ENCODE peak calls at places on chromosomes 5 and 9, in eight cellular contexts. V, C, Z, L, B, O, M and U are unnamed samples.

GRCh38 chr5:59367791-59368394 is 525.6 kb downstream of the PDE4D start:
- DNase-seq in C (peak), Z (peak), O (peak), V (peak), L (no peak), M (peak), B (peak), U (no peak)

GRCh38 chr5:123181394-123181801 is 92.4 kb downstream of the PRDM6 start:
- DNase-seq in M (no peak), B (no peak), V (no peak), C (no peak), L (no peak), O (no peak), Z (no peak), U (no peak)

GRCh38 chr5:107979272-107979671 is 308.5 kb upstream of the EFNA5 start:
- DNase-seq in L (no peak), B (no peak), Z (no peak), C (no peak), V (no peak), O (no peak), M (no peak), U (no peak)

GRCh38 chr9:96417051-96417586 is 1.1 kb downstream of the ZNF367 start:
- DNase-seq in O (no peak), B (peak), C (peak), V (peak), L (no peak), Z (peak), M (peak), U (peak)

GRCh38 chr9:16062542-16063240 is 509.8 kb downstream of the CCDC171 start:
- DNase-seq in Z (peak), C (no peak), L (peak), V (no peak), B (no peak), O (peak), M (no peak), U (no peak)

GRCh38 chr5:111689576-111689975 is 67.4 kb downstream of the NREP start:
- DNase-seq in Z (no peak), B (no peak), M (no peak), L (no peak), V (no peak), C (no peak), O (no peak), U (no peak)

GRCh38 chr5:168683247-168683926 is 104.2 kb upstream of the PANK3 start:
- DNase-seq in C (no peak), B (no peak), O (no peak), L (no peak), Z (no peak), V (no peak), M (no peak), U (no peak)

GRCh38 chr5:169691473-169691872 is 54.4 kb downstream of the DOCK2 start:
- DNase-seq in B (no peak), M (no peak), O (no peak), L (no peak), C (no peak), Z (no peak), V (no peak), U (no peak)

GRCh38 chr5:161230222-161230621 is 316.3 kb downstream of the GABRB2 start:
- DNase-seq in B (no peak), Z (no peak), M (no peak), L (peak), C (no peak), V (no peak), O (no peak), U (no peak)

GRCh38 chr9:95763006-95763405 is 112.5 kb upstream of the ERCC6L2 start:
- DNase-seq in Z (no peak), B (no peak), L (no peak), O (no peak), C (no peak), V (no peak), M (no peak), U (no peak)

GRCh38 chr9:37636511-37637474 is 14.0 kb upstream of the FRMPD1 start:
- DNase-seq in C (no peak), L (no peak), V (no peak), M (no peak), O (no peak), Z (no peak), B (no peak), U (no peak)

GRCh38 chr5:170132642-170133448 is 27.1 kb downstream of the FOXI1 start:
- DNase-seq in B (no peak), V (no peak), O (peak), M (no peak), C (no peak), Z (peak), L (no peak), U (no peak)

GRCh38 chr5:146079695-146080361 is 25.5 kb downstream of the PLAC8L1 start:
- DNase-seq in L (peak), C (peak), B (no peak), O (peak), M (no peak), Z (no peak), V (no peak), U (no peak)

GRCh38 chr9:81787747-81788632 is 98.6 kb upstream of the TLE1 start:
- DNase-seq in C (no peak), L (peak), M (no peak), O (peak), V (peak), Z (peak), B (no peak), U (no peak)

GRCh38 chr5:154112255-154112654 is 73.5 kb downstream of the MFAP3 start:
- DNase-seq in O (no peak), V (no peak), M (peak), L (no peak), B (no peak), C (no peak), Z (no peak), U (no peak)

GRCh38 chr9:113343732-113344231 is 3.7 kb upstream of the WDR31 start:
- DNase-seq in M (no peak), B (peak), O (peak), L (no peak), V (peak), C (peak), Z (no peak), U (no peak)

GRCh38 chr5:32690153-32690552 is 21.0 kb upstream of the NPR3 start:
- DNase-seq in Z (no peak), L (no peak), O (no peak), B (no peak), C (peak), V (no peak), M (no peak), U (no peak)

GRCh38 chr9:83582026-83582425 is 40.9 kb upstream of the IDNK start:
- DNase-seq in C (no peak), B (no peak), Z (no peak), L (no peak), M (no peak), V (no peak), O (peak), U (no peak)

GRCh38 chr9:93479726-93480125 is 26.3 kb upstream of the FAM120AOS start:
- DNase-seq in Z (no peak), L (no peak), V (no peak), B (no peak), O (no peak), M (no peak), C (no peak), U (no peak)

GRCh38 chr5:170623576-170624181 is 119.9 kb downstream of the KCNIP1 start:
- DNase-seq in O (no peak), C (peak), M (peak), B (no peak), Z (no peak), V (no peak), L (no peak), U (no peak)

GRCh38 chr5:132425009-132425937 is 55.8 kb downstream of the SLC22A5 start:
- DNase-seq in L (peak), M (peak), B (no peak), V (no peak), C (peak), O (no peak), Z (peak), U (peak)

GRCh38 chr5:139061274-139061673 is 136.9 kb downstream of the SIL1 start:
- DNase-seq in C (no peak), B (no peak), V (peak), M (no peak), Z (no peak), O (peak), L (no peak), U (no peak)

GRCh38 chr5:56699588-56699987 is 115.8 kb upstream of the MAP3K1 start:
- DNase-seq in Z (no peak), M (no peak), B (no peak), L (no peak), O (no peak), V (no peak), C (no peak), U (no peak)

GRCh38 chr5:171678631-171679030 is 107.0 kb upstream of the SMIM23 start:
- DNase-seq in O (no peak), M (no peak), Z (no peak), C (no peak), B (no peak), L (no peak), V (no peak), U (no peak)

GRCh38 chr5:138065102-138065501 is 18.7 kb upstream of the WNT8A start:
- DNase-seq in V (no peak), L (no peak), O (no peak), B (no peak), Z (no peak), C (peak), M (no peak), U (no peak)